ENCODE peak calls at places on chromosomes 4 and X, in four cellular contexts. One of them, this sample, is unnamed.

GRCh38 chr4:16236402-16237023 is 10.2 kb upstream of the TAPT1 start:
- DNase-seq in CD4-positive, alpha-beta memory T cell: no peak
- DNase-seq in AG04450: no peak
- DNase-seq in uterus: no peak
- DNase-seq in this sample: no peak

GRCh38 chr4:25838526-25838925 is 24.3 kb downstream of the SEL1L3 start:
- DNase-seq in CD4-positive, alpha-beta memory T cell: no peak
- DNase-seq in uterus: no peak
- DNase-seq in AG04450: no peak
- DNase-seq in this sample: no peak

GRCh38 chrX:130916636-130917422 is 13.8 kb upstream of the ENOX2 start:
- DNase-seq in AG04450: peak; percentile 6
- DNase-seq in CD4-positive, alpha-beta memory T cell: peak; percentile 39
- DNase-seq in uterus: peak; percentile 33
- DNase-seq in this sample: peak; percentile 30

GRCh38 chrX:2406891-2407518 is 93.8 kb downstream of the DHRSX start:
- DNase-seq in CD4-positive, alpha-beta memory T cell: no peak
- DNase-seq in AG04450: no peak
- DNase-seq in uterus: no peak
- DNase-seq in this sample: no peak

GRCh38 chr4:15149234-15149841 is 147.1 kb downstream of the CPEB2 start:
- DNase-seq in AG04450: no peak
- DNase-seq in uterus: no peak
- DNase-seq in CD4-positive, alpha-beta memory T cell: no peak
- DNase-seq in this sample: no peak

GRCh38 chr4:181820518-181820917 is 422.7 kb upstream of the TENM3 start:
- DNase-seq in AG04450: no peak
- DNase-seq in CD4-positive, alpha-beta memory T cell: no peak
- DNase-seq in uterus: no peak
- DNase-seq in this sample: no peak

GRCh38 chrX:48636776-48637175 is 39.5 kb downstream of the WDR13 start:
- DNase-seq in AG04450: no peak
- DNase-seq in CD4-positive, alpha-beta memory T cell: no peak
- DNase-seq in uterus: no peak
- DNase-seq in this sample: no peak

GRCh38 chrX:2696698-2697215 is 5.7 kb downstream of the CD99 start:
- DNase-seq in uterus: no peak
- DNase-seq in CD4-positive, alpha-beta memory T cell: peak; percentile 68
- DNase-seq in AG04450: peak; percentile 60
- DNase-seq in this sample: no peak

GRCh38 chr4:151407466-151408379 is 1.3 kb upstream of the FHIP1A start:
- DNase-seq in AG04450: no peak
- DNase-seq in uterus: peak; percentile 32
- DNase-seq in CD4-positive, alpha-beta memory T cell: peak; percentile 24
- DNase-seq in this sample: peak; percentile 17

GRCh38 chrX:19866626-19867410 is 20.6 kb downstream of the SH3KBP1 start:
- DNase-seq in AG04450: no peak
- DNase-seq in uterus: no peak
- DNase-seq in CD4-positive, alpha-beta memory T cell: no peak
- DNase-seq in this sample: no peak

GRCh38 chr4:121656269-121656641 is 40.5 kb downstream of the ANXA5 start:
- DNase-seq in AG04450: peak; percentile 37
- DNase-seq in CD4-positive, alpha-beta memory T cell: no peak
- DNase-seq in uterus: peak; percentile 27
- DNase-seq in this sample: peak; percentile 78

GRCh38 chr4:143384381-143384994 is 47.8 kb downstream of the GAB1 start:
- DNase-seq in uterus: no peak
- DNase-seq in CD4-positive, alpha-beta memory T cell: no peak
- DNase-seq in AG04450: no peak
- DNase-seq in this sample: no peak

GRCh38 chr4:20356565-20356964 is 104.9 kb downstream of the SLIT2 start:
- DNase-seq in uterus: no peak
- DNase-seq in CD4-positive, alpha-beta memory T cell: no peak
- DNase-seq in AG04450: no peak
- DNase-seq in this sample: no peak

GRCh38 chrX:39693298-39693697 is 404.5 kb downstream of the BCOR start:
- DNase-seq in AG04450: no peak
- DNase-seq in uterus: no peak
- DNase-seq in CD4-positive, alpha-beta memory T cell: no peak
- DNase-seq in this sample: no peak

GRCh38 chr4:56641494-56642051 is 39.5 kb downstream of the HOPX start:
- DNase-seq in uterus: no peak
- DNase-seq in AG04450: peak; percentile 83
- DNase-seq in CD4-positive, alpha-beta memory T cell: no peak
- DNase-seq in this sample: no peak

GRCh38 chrX:11143931-11144678 is 33.0 kb downstream of the HCCS start:
- DNase-seq in uterus: peak; percentile 72
- DNase-seq in AG04450: peak; percentile 53
- DNase-seq in CD4-positive, alpha-beta memory T cell: peak; percentile 58
- DNase-seq in this sample: peak; percentile 83

GRCh38 chr4:93852680-93853079 is 24.1 kb downstream of the ATOH1 start:
- DNase-seq in AG04450: no peak
- DNase-seq in CD4-positive, alpha-beta memory T cell: no peak
- DNase-seq in uterus: no peak
- DNase-seq in this sample: no peak

GRCh38 chr4:7960790-7961655 is 21.4 kb upstream of the AFAP1 start:
- DNase-seq in uterus: peak; percentile 94
- DNase-seq in AG04450: peak; percentile 99
- DNase-seq in CD4-positive, alpha-beta memory T cell: peak; percentile 29
- DNase-seq in this sample: peak; percentile 31

GRCh38 chr4:8848507-8849265 is 23.0 kb downstream of the HMX1 start:
- DNase-seq in CD4-positive, alpha-beta memory T cell: no peak
- DNase-seq in uterus: no peak
- DNase-seq in AG04450: no peak
- DNase-seq in this sample: no peak

GRCh38 chrX:154096140-154097002 is 1.1 kb downstream of the MECP2 start:
- DNase-seq in CD4-positive, alpha-beta memory T cell: no peak
- DNase-seq in AG04450: no peak
- DNase-seq in uterus: peak; percentile 20
- DNase-seq in this sample: no peak

GRCh38 chrX:139178980-139179379 is 351.6 kb upstream of the F9 start:
- DNase-seq in uterus: no peak
- DNase-seq in AG04450: no peak
- DNase-seq in CD4-positive, alpha-beta memory T cell: no peak
- DNase-seq in this sample: no peak

GRCh38 chr4:63786181-63786580 is 623.1 kb downstream of the TECRL start:
- DNase-seq in CD4-positive, alpha-beta memory T cell: no peak
- DNase-seq in AG04450: no peak
- DNase-seq in uterus: no peak
- DNase-seq in this sample: no peak

GRCh38 chr4:80237992-80238391 is 28.5 kb upstream of the FGF5 start:
- DNase-seq in uterus: no peak
- DNase-seq in CD4-positive, alpha-beta memory T cell: no peak
- DNase-seq in AG04450: peak; percentile 78
- DNase-seq in this sample: no peak

DNA sequence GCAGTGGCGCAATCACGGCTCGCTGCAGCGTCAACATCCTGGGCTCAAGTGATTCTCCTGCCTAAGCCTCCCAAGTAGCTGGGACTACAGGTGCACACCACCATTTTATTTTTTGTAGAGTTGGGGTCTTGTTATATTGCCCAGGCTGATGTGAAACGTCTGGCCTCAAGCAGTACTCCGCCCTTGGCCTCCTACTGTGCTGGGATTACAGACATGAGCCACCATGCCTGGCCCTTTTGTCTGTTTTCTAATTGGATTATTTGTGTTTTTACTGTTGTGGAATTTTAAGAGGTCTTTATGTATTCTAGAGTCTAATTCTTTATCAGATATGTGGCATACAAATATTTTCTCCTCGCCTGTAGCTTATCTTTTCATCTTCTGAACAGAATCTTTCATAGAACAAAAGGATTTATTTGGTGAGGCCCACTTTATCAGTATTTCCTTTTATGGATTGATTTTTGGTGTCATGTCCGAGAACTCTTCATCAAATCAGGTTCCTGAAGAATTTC is 18.9 kb downstream of the PLS3 start:
- DNase-seq in AG04450: no peak
- DNase-seq in CD4-positive, alpha-beta memory T cell: no peak
- DNase-seq in uterus: no peak
- DNase-seq in this sample: no peak
- H3K27ac ChIP-seq in AG04450: no peak overlapping the region
- H3K27ac ChIP-seq in CD4-positive, alpha-beta memory T cell: no peak overlapping the region
- H3K27ac ChIP-seq in uterus: peak overlapping the region; percentile 26
- H3K27ac ChIP-seq in this sample: no peak overlapping the region

DNA sequence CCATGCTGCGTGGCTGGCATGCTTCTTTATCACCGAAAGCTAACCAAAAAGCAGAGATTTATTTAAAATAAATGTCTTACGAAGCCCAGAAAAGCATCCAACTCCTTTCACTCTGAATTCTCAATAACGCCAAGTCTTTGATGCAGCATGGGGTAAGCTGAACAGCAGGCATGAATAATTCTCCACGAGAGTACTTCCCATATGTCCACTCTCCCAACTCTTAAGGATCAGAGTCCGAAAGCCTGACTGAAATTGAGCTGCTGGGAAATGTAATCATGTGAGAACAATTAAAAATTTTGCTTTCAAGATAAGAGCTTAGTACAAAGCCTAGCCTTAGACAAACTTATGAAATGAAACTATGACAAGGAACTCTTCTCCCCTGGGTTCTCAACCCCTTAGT is 7.5 kb upstream of the SLC39A8 start:
- DNase-seq in uterus: no peak
- DNase-seq in AG04450: no peak
- DNase-seq in CD4-positive, alpha-beta memory T cell: no peak
- DNase-seq in this sample: no peak
- H3K27ac ChIP-seq in uterus: no peak overlapping the region
- H3K27ac ChIP-seq in AG04450: no peak overlapping the region
- H3K27ac ChIP-seq in CD4-positive, alpha-beta memory T cell: no peak overlapping the region
- H3K27ac ChIP-seq in this sample: no peak overlapping the region

GRCh38 chrX:118541482-118541881 is 45.9 kb downstream of the DOCK11 start:
- DNase-seq in uterus: no peak
- DNase-seq in AG04450: no peak
- DNase-seq in CD4-positive, alpha-beta memory T cell: no peak
- DNase-seq in this sample: no peak

GRCh38 chrX:118534716-118535493 is 39.3 kb downstream of the DOCK11 start:
- DNase-seq in CD4-positive, alpha-beta memory T cell: no peak
- DNase-seq in AG04450: no peak
- DNase-seq in uterus: no peak
- DNase-seq in this sample: no peak

GRCh38 chrX:118536204-118536603 is 40.6 kb downstream of the DOCK11 start:
- DNase-seq in CD4-positive, alpha-beta memory T cell: no peak
- DNase-seq in AG04450: no peak
- DNase-seq in uterus: no peak
- DNase-seq in this sample: no peak

GRCh38 chrX:118540342-118540741 is 44.7 kb downstream of the DOCK11 start:
- DNase-seq in uterus: no peak
- DNase-seq in CD4-positive, alpha-beta memory T cell: no peak
- DNase-seq in AG04450: no peak
- DNase-seq in this sample: no peak

GRCh38 chrX:118536687-118537461 is 41.3 kb downstream of the DOCK11 start:
- DNase-seq in uterus: no peak
- DNase-seq in CD4-positive, alpha-beta memory T cell: peak; percentile 52
- DNase-seq in AG04450: no peak
- DNase-seq in this sample: no peak
- H3K27ac ChIP-seq in uterus: peak overlapping the region; percentile 37
- H3K27ac ChIP-seq in CD4-positive, alpha-beta memory T cell: peak overlapping the region; percentile 48
- H3K27ac ChIP-seq in AG04450: peak overlapping the region; percentile 22
- H3K27ac ChIP-seq in this sample: no peak overlapping the region

GRCh38 chr4:48250980-48251379 is 18.7 kb downstream of the TEC start:
- DNase-seq in uterus: no peak
- DNase-seq in AG04450: no peak
- DNase-seq in CD4-positive, alpha-beta memory T cell: no peak
- DNase-seq in this sample: no peak
- H3K27ac ChIP-seq in uterus: no peak overlapping the region
- H3K27ac ChIP-seq in AG04450: no peak overlapping the region
- H3K27ac ChIP-seq in CD4-positive, alpha-beta memory T cell: no peak overlapping the region
- H3K27ac ChIP-seq in this sample: no peak overlapping the region

GRCh38 chr4:184895012-184895795 is 69.4 kb upstream of the ACSL1 start:
- DNase-seq in CD4-positive, alpha-beta memory T cell: no peak
- DNase-seq in AG04450: no peak
- DNase-seq in uterus: no peak
- DNase-seq in this sample: no peak
- H3K27ac ChIP-seq in CD4-positive, alpha-beta memory T cell: no peak overlapping the region
- H3K27ac ChIP-seq in AG04450: no peak overlapping the region
- H3K27ac ChIP-seq in uterus: no peak overlapping the region
- H3K27ac ChIP-seq in this sample: no peak overlapping the region

GRCh38 chr4:185592438-185592837 is 57.1 kb upstream of the PDLIM3 start:
- DNase-seq in CD4-positive, alpha-beta memory T cell: no peak
- DNase-seq in uterus: no peak
- DNase-seq in AG04450: no peak
- DNase-seq in this sample: no peak

GRCh38 chr4:185592845-185593488 is 57.7 kb upstream of the PDLIM3 start:
- DNase-seq in CD4-positive, alpha-beta memory T cell: no peak
- DNase-seq in uterus: no peak
- DNase-seq in AG04450: no peak
- DNase-seq in this sample: no peak

GRCh38 chr4:185589067-185589844 is 53.9 kb upstream of the PDLIM3 start:
- DNase-seq in uterus: peak; percentile 50
- DNase-seq in CD4-positive, alpha-beta memory T cell: no peak
- DNase-seq in AG04450: no peak
- DNase-seq in this sample: no peak

GRCh38 chr4:185591679-185592141 is 56.4 kb upstream of the PDLIM3 start:
- DNase-seq in CD4-positive, alpha-beta memory T cell: no peak
- DNase-seq in AG04450: no peak
- DNase-seq in uterus: no peak
- DNase-seq in this sample: peak; percentile 54

DNA sequence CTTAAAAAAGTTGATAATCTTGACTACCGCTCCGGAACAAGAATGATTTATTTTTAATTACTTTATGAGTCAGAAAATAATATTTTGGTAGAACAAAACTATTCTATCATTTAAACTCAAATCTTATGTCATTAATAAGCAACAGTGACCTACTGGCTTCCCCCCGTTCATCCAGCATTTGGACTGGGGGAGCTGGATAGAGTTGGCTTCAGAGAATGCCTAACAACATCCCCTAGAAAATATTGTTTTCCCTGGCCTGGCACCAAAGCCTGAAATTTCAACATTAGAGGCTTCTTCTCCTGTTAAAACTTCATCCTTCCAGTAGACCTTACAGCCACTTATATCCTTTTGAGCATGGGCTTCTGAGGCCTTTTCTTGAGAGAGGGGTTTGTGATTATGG is 55.7 kb upstream of the PDLIM3 start:
- DNase-seq in CD4-positive, alpha-beta memory T cell: no peak
- DNase-seq in uterus: peak; percentile 41
- DNase-seq in AG04450: no peak
- DNase-seq in this sample: no peak
- H3K27ac ChIP-seq in CD4-positive, alpha-beta memory T cell: no peak overlapping the region
- H3K27ac ChIP-seq in uterus: peak overlapping the region; percentile 56
- H3K27ac ChIP-seq in AG04450: no peak overlapping the region
- H3K27ac ChIP-seq in this sample: peak overlapping the region; percentile 59

DNA sequence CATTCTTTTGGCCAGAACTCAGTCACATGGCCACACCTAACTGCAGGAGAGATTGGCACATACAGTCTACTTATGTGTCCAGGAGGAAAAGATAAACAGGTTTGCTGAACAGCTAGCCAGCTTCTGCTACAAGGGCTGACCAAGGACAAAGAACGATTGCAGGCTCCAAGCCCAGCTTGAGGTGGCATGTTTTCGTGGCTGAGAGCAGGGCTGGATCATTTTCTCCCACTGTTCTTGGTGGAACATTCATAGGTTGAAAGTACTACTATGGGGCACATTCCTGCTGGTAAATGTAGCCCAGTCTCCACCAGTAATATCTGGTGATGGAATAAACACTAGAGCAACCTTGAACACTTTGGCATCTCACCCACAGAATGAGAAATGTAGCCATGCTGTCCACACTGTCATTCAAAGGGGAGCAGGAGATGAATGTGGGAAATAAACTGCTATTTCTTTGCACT is 28.3 kb downstream of the NHS start:
- DNase-seq in AG04450: no peak
- DNase-seq in uterus: no peak
- DNase-seq in CD4-positive, alpha-beta memory T cell: no peak
- DNase-seq in this sample: no peak
- H3K27ac ChIP-seq in AG04450: no peak overlapping the region
- H3K27ac ChIP-seq in uterus: no peak overlapping the region
- H3K27ac ChIP-seq in CD4-positive, alpha-beta memory T cell: no peak overlapping the region
- H3K27ac ChIP-seq in this sample: peak overlapping the region; percentile 6

This sample was measured in testis.